ENCODE peak calls at places on chromosome 7, in eight cellular contexts. M is anterior cingulate cortex; K is HL-60; X is stimulated activated CD4-positive, alpha-beta T cell treated with anti-CD3 and anti-CD28 coated beads, Interleukin-2, amount 100 ng/mL, for 48 hours; L is NCI-H1092 treated with DMSO at 0.1 percent for 48 hours; V is CD4-positive, alpha-beta T cell; J is GM13976; T is T-cell. N is an unnamed sample.

GRCh38 chr7:29878081-29878688 is 71.9 kb downstream of the WIPF3 start:
- DNase-seq in M (no peak), K (no peak), X (no peak), L (peak; percentile 50), V (no peak), J (no peak), T (peak; percentile 13), N (no peak)

GRCh38 chr7:776381-776780 is 49.3 kb upstream of the PRKAR1B start:
- DNase-seq in M (no peak), K (no peak), X (no peak), L (no peak), V (no peak), J (no peak), T (no peak), N (no peak)

GRCh38 chr7:55552320-55553086 is 19.8 kb downstream of the VOPP1 start:
- DNase-seq in M (no peak), K (no peak), X (no peak), L (no peak), V (no peak), J (no peak), T (no peak), N (no peak)

GRCh38 chr7:15686209-15686956 is at the start of gene MEOX2:
- DNase-seq in M (no peak), K (no peak), X (no peak), L (peak; percentile 98), V (no peak), J (peak; percentile 8), T (no peak), N (no peak)

GRCh38 chr7:32079530-32079929 is 9.3 kb upstream of the PDE1C start:
- DNase-seq in M (no peak), K (no peak), X (no peak), L (no peak), V (no peak), J (no peak), T (no peak), N (no peak)

GRCh38 chr7:137755438-137755837 is 91.3 kb downstream of the DGKI start:
- DNase-seq in M (no peak), K (peak; percentile 13), X (no peak), L (no peak), V (no peak), J (no peak), T (no peak), N (no peak)

GRCh38 chr7:142787034-142787768 is 16.4 kb downstream of the PRSS2 start:
- DNase-seq in M (no peak), K (no peak), X (no peak), L (no peak), V (no peak), J (no peak), T (no peak), N (no peak)

GRCh38 chr7:101586078-101586941 is 42.8 kb downstream of the MYL10 start:
- DNase-seq in M (no peak), K (no peak), X (no peak), L (no peak), V (no peak), J (peak; percentile 6), T (no peak), N (no peak)

GRCh38 chr7:149708026-149708425 is 65.4 kb downstream of the ZNF467 start:
- DNase-seq in M (no peak), K (no peak), X (no peak), L (no peak), V (no peak), J (no peak), T (no peak), N (no peak)

GRCh38 chr7:101819183-101819582 is 1.8 kb downstream of the CUX1 start:
- DNase-seq in M (no peak), K (no peak), X (no peak), L (no peak), V (no peak), J (no peak), T (no peak), N (no peak)

GRCh38 chr7:152335900-152336571 is 99.8 kb downstream of the KMT2C start:
- DNase-seq in M (no peak), K (no peak), X (no peak), L (no peak), V (no peak), J (peak; percentile 37), T (no peak), N (no peak)

GRCh38 chr7:46694058-46694457 is 773.0 kb upstream of the IGFBP3 start:
- DNase-seq in M (no peak), K (no peak), X (no peak), L (no peak), V (no peak), J (no peak), T (no peak), N (no peak)

GRCh38 chr7:36408589-36408988 is 18.9 kb downstream of the ANLN start:
- DNase-seq in M (no peak), K (no peak), X (no peak), L (no peak), V (no peak), J (no peak), T (no peak), N (no peak)

GRCh38 chr7:101951757-101952156 is 134.3 kb downstream of the CUX1 start:
- DNase-seq in M (no peak), K (no peak), X (no peak), L (no peak), V (no peak), J (no peak), T (no peak), N (no peak)

GRCh38 chr7:102434039-102434481 is 685 bp downstream of the ORAI2 start:
- DNase-seq in M (no peak), K (no peak), X (no peak), L (peak; percentile 16), V (no peak), J (no peak), T (no peak), N (no peak)

GRCh38 chr7:150973571-150974451 is 4.3 kb downstream of the KCNH2 start:
- DNase-seq in M (no peak), K (no peak), X (no peak), L (peak; percentile 38), V (peak; percentile 57), J (no peak), T (peak; percentile 47), N (no peak)

GRCh38 chr7:55160539-55160938 is 141.7 kb downstream of the EGFR start:
- DNase-seq in M (no peak), K (no peak), X (no peak), L (no peak), V (no peak), J (no peak), T (no peak), N (no peak)

GRCh38 chr7:122014697-122015096 is 129.4 kb downstream of the AASS start:
- DNase-seq in M (no peak), K (no peak), X (no peak), L (no peak), V (no peak), J (no peak), T (no peak), N (no peak)

GRCh38 chr7:30436518-30436917 is 42.1 kb downstream of the NOD1 start:
- DNase-seq in M (no peak), K (no peak), X (no peak), L (no peak), V (no peak), J (no peak), T (no peak), N (no peak)

GRCh38 chr7:23335621-23336020 is 36.5 kb downstream of the MALSU1 start:
- DNase-seq in M (no peak), K (no peak), X (no peak), L (no peak), V (no peak), J (no peak), T (no peak), N (no peak)

GRCh38 chr7:34747842-34748241 is 89.8 kb downstream of the NPSR1 start:
- DNase-seq in M (no peak), K (no peak), X (no peak), L (peak; percentile 98), V (no peak), J (no peak), T (no peak), N (no peak)

GRCh38 chr7:84258628-84259027 is 64.0 kb upstream of the SEMA3A start:
- DNase-seq in M (no peak), K (no peak), X (no peak), L (no peak), V (no peak), J (no peak), T (no peak), N (no peak)

GRCh38 chr7:139618482-139619366 is 95.2 kb downstream of the CLEC2L start:
- DNase-seq in M (peak; percentile 19), K (no peak), X (peak; percentile 41), L (peak; percentile 31), V (peak; percentile 50), J (no peak), T (peak; percentile 48), N (no peak)

GRCh38 chr7:12475362-12476063 is 71.8 kb upstream of the VWDE start:
- DNase-seq in M (no peak), K (no peak), X (no peak), L (no peak), V (no peak), J (no peak), T (no peak), N (no peak)

GRCh38 chr7:121133444-121133843 is 144.9 kb downstream of the CPED1 start:
- DNase-seq in M (no peak), K (no peak), X (no peak), L (no peak), V (no peak), J (no peak), T (no peak), N (no peak)

GRCh38 chr7:1555046-1555812 is 776 bp downstream of the TMEM184A start:
- DNase-seq in M (no peak), K (no peak), X (no peak), L (peak; percentile 29), V (no peak), J (no peak), T (no peak), N (no peak)

GRCh38 chr7:42993038-42993437 is 60.9 kb downstream of the MRPL32 start:
- DNase-seq in M (no peak), K (no peak), X (no peak), L (no peak), V (no peak), J (no peak), T (no peak), N (no peak)

GRCh38 chr7:135970682-135971365 is 6.3 kb downstream of the MTPN start:
- DNase-seq in M (no peak), K (peak; percentile 45), X (no peak), L (no peak), V (no peak), J (peak; percentile 25), T (no peak), N (no peak)

GRCh38 chr7:6175642-6176041 is 96.8 kb downstream of the CYTH3 start:
- DNase-seq in M (no peak), K (peak; percentile 12), X (no peak), L (no peak), V (no peak), J (no peak), T (no peak), N (no peak)

GRCh38 chr7:2104107-2104710 is 128.5 kb downstream of the MAD1L1 start:
- DNase-seq in M (peak; percentile 64), K (peak; percentile 87), X (peak; percentile 56), L (no peak), V (peak; percentile 57), J (peak; percentile 89), T (peak; percentile 67), N (peak; percentile 88)

GRCh38 chr7:155228459-155228845 is 69.2 kb upstream of the INSIG1 start:
- DNase-seq in M (no peak), K (no peak), X (no peak), L (no peak), V (no peak), J (no peak), T (no peak), N (no peak)

GRCh38 chr7:106568680-106569499 is 92.1 kb downstream of the CCDC71L start:
- DNase-seq in M (no peak), K (peak; percentile 68), X (no peak), L (peak; percentile 47), V (no peak), J (no peak), T (no peak), N (no peak)